ENCODE peak calls at places on chromosomes 2 and 18, in eight cellular contexts. A is OCI-LY7; H is stromal cell of bone marrow; K is GDM1; Q is fibroblast of the conjunctiva; R is left lobe of liver; O is memory B cell; L is activated naive CD8-positive, alpha-beta T cell treated with anti-CD3 and anti-CD28 coated beads for 36 hours. M is an unnamed sample.

GRCh38 chr2:61811821-61812220 is 42.0 kb downstream of the FAM161A start:
- DNase-seq in L (no peak), R (no peak), O (no peak), K (no peak), A (no peak), Q (no peak), H (no peak), M (no peak)

GRCh38 chr2:120343433-120344105 is 2.4 kb upstream of the INHBB start:
- DNase-seq in Q (peak), K (peak), H (peak), A (peak), L (peak), O (peak), R (peak), M (peak)

GRCh38 chr18:24530630-24531111 is 70.2 kb downstream of the HRH4 start:
- DNase-seq in R (no peak), K (peak), L (peak), A (no peak), H (no peak), O (no peak), Q (no peak), M (no peak)

GRCh38 chr18:48997985-48998831 is 47.4 kb upstream of the SMAD7 start:
- DNase-seq in Q (peak), R (no peak), H (peak), A (no peak), O (no peak), L (no peak), K (no peak), M (no peak)

GRCh38 chr2:141595531-141595930 is 535.3 kb downstream of the LRP1B start:
- DNase-seq in L (no peak), Q (no peak), H (no peak), O (no peak), K (no peak), A (no peak), R (no peak), M (no peak)

GRCh38 chr2:228556707-228557106 is 375.2 kb upstream of the SPHKAP start:
- DNase-seq in K (no peak), Q (no peak), A (no peak), L (no peak), H (peak), O (no peak), R (no peak), M (no peak)

GRCh38 chr2:196336715-196337617 is 165.6 kb upstream of the STK17B start:
- DNase-seq in O (no peak), L (peak), K (no peak), H (no peak), R (no peak), Q (peak), A (peak), M (peak)

GRCh38 chr2:20471148-20471547 is 24.3 kb downstream of the RHOB start:
- DNase-seq in H (no peak), L (no peak), Q (no peak), A (no peak), K (no peak), R (no peak), O (no peak), M (no peak)

GRCh38 chr2:170771049-170771937 is 1.1 kb downstream of the ERICH2 start:
- DNase-seq in L (peak), R (no peak), H (no peak), A (no peak), K (no peak), O (no peak), Q (no peak), M (no peak)

GRCh38 chr2:43925431-43925830 is 70.4 kb downstream of the LRPPRC start:
- DNase-seq in R (no peak), A (no peak), L (no peak), O (no peak), H (no peak), K (no peak), Q (no peak), M (no peak)

GRCh38 chr2:230124235-230124634 is 55.5 kb upstream of the SLC16A14 start:
- DNase-seq in H (no peak), A (no peak), K (no peak), R (no peak), O (no peak), Q (no peak), L (no peak), M (no peak)

GRCh38 chr2:55010915-55011314 is 39.3 kb downstream of the RTN4 start:
- DNase-seq in R (peak), H (no peak), K (no peak), O (no peak), Q (no peak), A (no peak), L (no peak), M (no peak)

GRCh38 chr2:168136392-168136977 is 110.9 kb downstream of the STK39 start:
- DNase-seq in K (peak), Q (no peak), A (peak), O (no peak), H (peak), L (no peak), R (no peak), M (no peak)

GRCh38 chr2:118994172-118994700 is 52.2 kb downstream of the MARCO start:
- DNase-seq in H (no peak), Q (no peak), A (no peak), O (no peak), R (peak), K (no peak), L (no peak), M (no peak)

GRCh38 chr2:238645095-238645494 is 202.8 kb upstream of the TWIST2 start:
- DNase-seq in L (no peak), H (no peak), O (no peak), A (no peak), K (no peak), Q (no peak), R (no peak), M (no peak)

GRCh38 chr18:25181581-25181980 is 170.4 kb downstream of the ZNF521 start:
- DNase-seq in R (no peak), K (no peak), L (no peak), Q (no peak), A (no peak), O (no peak), H (no peak), M (no peak)

M was measured in CD4-positive, alpha-beta T cell.